ENCODE peak calls at places on chromosomes 13 and 19, in seven cellular contexts. R, F, K, D, U, S and B are unnamed samples.

GRCh38 chr19:3565177-3565576 is 7.6 kb upstream of the HMG20B start:
- DNase-seq in R (no peak), F (no peak), K (no peak), D (peak; percentile 28), U (no peak), S (no peak), B (no peak)

GRCh38 chr19:5718032-5718578 is 1.8 kb downstream of the LONP1 start:
- DNase-seq in R (no peak), F (no peak), K (no peak), D (peak; percentile 72), U (no peak), S (no peak), B (no peak)

GRCh38 chr19:41531438-41532311 is 44.3 kb upstream of the CEACAM21 start:
- DNase-seq in R (no peak), F (peak; percentile 59), K (peak; percentile 92), D (peak; percentile 31), U (peak; percentile 74), S (peak; percentile 43), B (peak; percentile 60)

GRCh38 chr19:9250630-9251029 is at the start of gene OR7E24:
- DNase-seq in R (no peak), F (no peak), K (no peak), D (no peak), U (no peak), S (no peak), B (no peak)

GRCh38 chr19:35609881-35610353 is 2.6 kb upstream of the HAUS5 start:
- DNase-seq in R (no peak), F (no peak), K (no peak), D (no peak), U (no peak), S (no peak), B (no peak)

GRCh38 chr19:10010247-10010691 is at the start of gene COL5A3:
- DNase-seq in R (no peak), F (peak; percentile 60), K (peak; percentile 69), D (peak; percentile 58), U (peak; percentile 71), S (no peak), B (no peak)

GRCh38 chr19:41859618-41860418 is at the start of gene RPS19:
- DNase-seq in R (peak; percentile 98), F (peak; percentile 99), K (peak; percentile 99), D (peak; percentile 98), U (peak; percentile 98), S (peak; percentile 98), B (peak; percentile 98)

GRCh38 chr13:104984296-104984818 is 1551.1 kb downstream of the EFNB2 start:
- DNase-seq in R (peak; percentile 43), F (no peak), K (peak; percentile 50), D (peak; percentile 12), U (peak; percentile 24), S (peak; percentile 22), B (no peak)

GRCh38 chr13:110560606-110561334 is 752 bp downstream of the RAB20 start:
- DNase-seq in R (no peak), F (no peak), K (peak; percentile 25), D (no peak), U (no peak), S (peak; percentile 68), B (no peak)

GRCh38 chr13:108962652-108963051 is 333.2 kb downstream of the MYO16 start:
- DNase-seq in R (no peak), F (no peak), K (no peak), D (no peak), U (no peak), S (no peak), B (no peak)

GRCh38 chr19:6498294-6499036 is 3.6 kb downstream of the TUBB4A start:
- DNase-seq in R (no peak), F (no peak), K (no peak), D (no peak), U (no peak), S (no peak), B (no peak)

GRCh38 chr19:56765107-56765506 is 75.4 kb downstream of the PEG3 start:
- DNase-seq in R (peak; percentile 24), F (peak; percentile 33), K (peak; percentile 68), D (no peak), U (peak; percentile 67), S (peak; percentile 64), B (no peak)

GRCh38 chr19:18251587-18252369 is 22.5 kb downstream of the IQCN start:
- DNase-seq in R (peak; percentile 67), F (peak; percentile 85), K (peak; percentile 69), D (peak; percentile 63), U (peak; percentile 74), S (peak; percentile 66), B (peak; percentile 75)

GRCh38 chr13:105474983-105475382 is 1060.5 kb downstream of the EFNB2 start:
- DNase-seq in R (no peak), F (no peak), K (no peak), D (no peak), U (no peak), S (no peak), B (no peak)

GRCh38 chr19:41792513-41793413 is 3.6 kb upstream of the CEACAM3 start:
- DNase-seq in R (peak; percentile 68), F (peak; percentile 61), K (peak; percentile 13), D (peak; percentile 36), U (peak; percentile 28), S (peak; percentile 68), B (peak; percentile 70)

GRCh38 chr13:49099513-49099877 is 120.6 kb upstream of the MLNR start:
- DNase-seq in R (no peak), F (no peak), K (no peak), D (no peak), U (no peak), S (no peak), B (no peak)

GRCh38 chr19:23345838-23346237 is 49.4 kb downstream of the ZNF91 start:
- DNase-seq in R (no peak), F (no peak), K (no peak), D (no peak), U (no peak), S (no peak), B (no peak)

GRCh38 chr19:51503428-51503827 is 1.8 kb upstream of the SIGLEC12 start:
- DNase-seq in R (no peak), F (no peak), K (no peak), D (no peak), U (no peak), S (no peak), B (no peak)

GRCh38 chr13:63208811-63209210 is 1793.2 kb upstream of the PCDH20 start:
- DNase-seq in R (no peak), F (no peak), K (no peak), D (peak; percentile 57), U (no peak), S (no peak), B (no peak)

GRCh38 chr13:35478384-35479222 is 2.1 kb upstream of the MAB21L1 start:
- DNase-seq in R (peak; percentile 78), F (no peak), K (no peak), D (no peak), U (no peak), S (no peak), B (no peak)

GRCh38 chr13:45200701-45201230 is at the start of gene KCTD4:
- DNase-seq in R (no peak), F (no peak), K (no peak), D (peak; percentile 49), U (no peak), S (no peak), B (no peak)

GRCh38 chr19:4831351-4832340 is at the start of gene TICAM1:
- DNase-seq in R (peak; percentile 40), F (peak; percentile 87), K (peak; percentile 77), D (peak; percentile 65), U (peak; percentile 79), S (peak; percentile 75), B (peak; percentile 60)

GRCh38 chr13:29801737-29802305 is 48.6 kb downstream of the UBL3 start:
- DNase-seq in R (no peak), F (no peak), K (no peak), D (peak; percentile 20), U (no peak), S (no peak), B (no peak)
- TF ChIP-seq CTCF in R (no peak), F (no peak), K (no peak), D (no peak), U (no peak), S (no peak), B (no peak)

GRCh38 chr13:91946498-91947070 is 548.2 kb downstream of the GPC5 start:
- DNase-seq in R (peak; percentile 15), F (no peak), K (no peak), D (peak; percentile 12), U (no peak), S (no peak), B (no peak)
- TF ChIP-seq CTCF in R (peak; percentile 84), F (peak; percentile 38), K (peak; percentile 24), D (peak; percentile 31), U (no peak), S (peak; percentile 54), B (no peak)

GRCh38 chr13:43894438-43894837 is 14.7 kb downstream of the LACC1 start:
- DNase-seq in R (no peak), F (no peak), K (no peak), D (no peak), U (no peak), S (no peak), B (no peak)
- TF ChIP-seq CTCF in R (peak; percentile 37), F (no peak), K (no peak), D (peak; percentile 30), U (no peak), S (no peak), B (no peak)

GRCh38 chr19:737591-738093 is 13.3 kb upstream of the MISP start:
- DNase-seq in R (peak; percentile 68), F (peak; percentile 70), K (no peak), D (peak; percentile 16), U (peak; percentile 51), S (no peak), B (peak; percentile 56)
- TF ChIP-seq CTCF in R (peak; percentile 57), F (peak; percentile 44), K (peak; percentile 51), D (peak; percentile 60), U (peak; percentile 43), S (peak; percentile 23), B (peak; percentile 19)

DNA sequence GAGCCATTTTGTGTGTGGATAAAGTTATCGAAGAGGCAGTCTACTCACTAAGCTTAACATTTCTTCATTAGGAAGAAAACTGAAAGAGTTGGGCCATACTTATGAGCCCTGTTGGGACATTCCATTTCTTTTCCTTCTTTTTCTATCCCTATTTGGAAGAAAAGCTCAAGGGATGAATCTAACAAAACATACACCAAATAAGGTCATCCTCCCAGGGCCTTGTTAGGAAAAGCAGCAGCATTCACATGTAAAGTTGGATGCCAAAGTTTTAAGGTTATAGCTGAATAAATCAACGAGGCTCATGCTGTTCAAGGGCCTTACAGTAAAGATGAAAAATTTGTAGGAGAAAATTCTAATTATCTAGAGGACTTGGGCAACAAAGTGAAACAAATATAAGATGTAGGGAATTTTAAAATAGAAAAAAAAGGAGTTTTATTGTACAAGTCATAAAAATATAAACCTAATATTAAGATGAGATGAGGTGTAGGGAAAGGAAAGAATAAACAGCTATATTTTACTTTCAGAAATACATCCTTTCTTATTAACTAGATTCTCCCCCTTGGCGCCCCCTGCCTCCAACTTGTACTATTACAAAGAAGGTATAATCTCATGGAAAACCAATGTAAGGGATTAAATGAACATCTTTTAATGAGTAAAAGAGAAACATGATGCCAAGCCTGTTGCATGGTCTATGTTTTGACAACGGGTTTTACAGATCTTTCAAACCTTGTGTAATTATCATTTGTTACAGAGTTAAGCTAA is 160.4 kb downstream of the PCDH20 start:
- DNase-seq in R (peak; percentile 43), F (no peak), K (no peak), D (no peak), U (no peak), S (no peak), B (no peak)
- TF ChIP-seq CTCF in R (peak; percentile 55), F (no peak), K (peak; percentile 9), D (peak; percentile 10), U (no peak), S (no peak), B (no peak)

GRCh38 chr13:27419333-27419732 is 5.1 kb upstream of the GTF3A start:
- DNase-seq in R (no peak), F (no peak), K (no peak), D (peak; percentile 23), U (no peak), S (no peak), B (no peak)
- TF ChIP-seq CTCF in R (no peak), F (no peak), K (no peak), D (no peak), U (no peak), S (no peak), B (no peak)